ENCODE peak calls at places on chromosomes 5 and 9, in nine cellular contexts. One of them, this sample, is unnamed.

GRCh38 chr5:143882520-143882919 is 70.6 kb downstream of the HMHB1 start:
- DNase-seq in A549: no peak
- DNase-seq in right lobe of liver: no peak
- DNase-seq in foreskin keratinocyte: no peak
- DNase-seq in ovary: no peak
- DNase-seq in CD8-positive, alpha-beta T cell: no peak
- DNase-seq in HCT116: no peak
- DNase-seq in small intestine: no peak
- DNase-seq in fibroblast of lung: peak; percentile 75
- DNase-seq in this sample: no peak

GRCh38 chr9:114096041-114096511 is 3.0 kb downstream of the KIF12 start:
- DNase-seq in A549: no peak
- DNase-seq in right lobe of liver: no peak
- DNase-seq in foreskin keratinocyte: no peak
- DNase-seq in ovary: no peak
- DNase-seq in CD8-positive, alpha-beta T cell: no peak
- DNase-seq in HCT116: no peak
- DNase-seq in small intestine: no peak
- DNase-seq in fibroblast of lung: no peak
- DNase-seq in this sample: no peak

GRCh38 chr5:179678238-179679013 is 2.4 kb downstream of the CBY3 start:
- DNase-seq in A549: peak; percentile 96
- DNase-seq in right lobe of liver: peak; percentile 96
- DNase-seq in foreskin keratinocyte: peak; percentile 66
- DNase-seq in ovary: peak; percentile 95
- DNase-seq in CD8-positive, alpha-beta T cell: peak; percentile 92
- DNase-seq in HCT116: peak; percentile 88
- DNase-seq in small intestine: peak; percentile 97
- DNase-seq in fibroblast of lung: peak; percentile 94
- DNase-seq in this sample: peak; percentile 87

GRCh38 chr5:83564069-83564749 is 92.7 kb downstream of the VCAN start:
- DNase-seq in A549: peak; percentile 44
- DNase-seq in right lobe of liver: no peak
- DNase-seq in foreskin keratinocyte: no peak
- DNase-seq in ovary: no peak
- DNase-seq in CD8-positive, alpha-beta T cell: no peak
- DNase-seq in HCT116: peak; percentile 35
- DNase-seq in small intestine: peak; percentile 36
- DNase-seq in fibroblast of lung: peak; percentile 78
- DNase-seq in this sample: no peak

GRCh38 chr5:178069909-178070308 is 43.4 kb upstream of the N4BP3 start:
- DNase-seq in A549: peak; percentile 52
- DNase-seq in right lobe of liver: no peak
- DNase-seq in foreskin keratinocyte: no peak
- DNase-seq in ovary: no peak
- DNase-seq in CD8-positive, alpha-beta T cell: peak; percentile 32
- DNase-seq in HCT116: peak; percentile 35
- DNase-seq in small intestine: peak; percentile 22
- DNase-seq in fibroblast of lung: peak; percentile 27
- DNase-seq in this sample: no peak

GRCh38 chr9:93636172-93636661 is 59.8 kb downstream of the PHF2 start:
- DNase-seq in A549: no peak
- DNase-seq in right lobe of liver: no peak
- DNase-seq in foreskin keratinocyte: no peak
- DNase-seq in ovary: no peak
- DNase-seq in CD8-positive, alpha-beta T cell: no peak
- DNase-seq in HCT116: no peak
- DNase-seq in small intestine: no peak
- DNase-seq in fibroblast of lung: no peak
- DNase-seq in this sample: no peak

GRCh38 chr5:42898760-42899159 is 87.1 kb upstream of the SELENOP start:
- DNase-seq in A549: no peak
- DNase-seq in right lobe of liver: no peak
- DNase-seq in foreskin keratinocyte: no peak
- DNase-seq in ovary: no peak
- DNase-seq in CD8-positive, alpha-beta T cell: no peak
- DNase-seq in HCT116: no peak
- DNase-seq in small intestine: no peak
- DNase-seq in fibroblast of lung: no peak
- DNase-seq in this sample: no peak

GRCh38 chr9:115590016-115590415 is 472.1 kb upstream of the TNC start:
- DNase-seq in A549: peak; percentile 77
- DNase-seq in right lobe of liver: no peak
- DNase-seq in foreskin keratinocyte: peak; percentile 56
- DNase-seq in ovary: no peak
- DNase-seq in CD8-positive, alpha-beta T cell: no peak
- DNase-seq in HCT116: no peak
- DNase-seq in small intestine: peak; percentile 1
- DNase-seq in fibroblast of lung: peak; percentile 96
- DNase-seq in this sample: no peak

GRCh38 chr5:94691947-94692346 is 73.5 kb downstream of the SLF1 start:
- DNase-seq in A549: peak; percentile 32
- DNase-seq in right lobe of liver: no peak
- DNase-seq in foreskin keratinocyte: no peak
- DNase-seq in ovary: no peak
- DNase-seq in CD8-positive, alpha-beta T cell: no peak
- DNase-seq in HCT116: no peak
- DNase-seq in small intestine: no peak
- DNase-seq in fibroblast of lung: peak; percentile 74
- DNase-seq in this sample: no peak

GRCh38 chr9:132114102-132114707 is 34.5 kb upstream of the MED27 start:
- DNase-seq in A549: peak; percentile 53
- DNase-seq in right lobe of liver: peak; percentile 57
- DNase-seq in foreskin keratinocyte: peak; percentile 14
- DNase-seq in ovary: peak; percentile 61
- DNase-seq in CD8-positive, alpha-beta T cell: peak; percentile 45
- DNase-seq in HCT116: no peak
- DNase-seq in small intestine: peak; percentile 47
- DNase-seq in fibroblast of lung: peak; percentile 59
- DNase-seq in this sample: peak; percentile 19

DNA sequence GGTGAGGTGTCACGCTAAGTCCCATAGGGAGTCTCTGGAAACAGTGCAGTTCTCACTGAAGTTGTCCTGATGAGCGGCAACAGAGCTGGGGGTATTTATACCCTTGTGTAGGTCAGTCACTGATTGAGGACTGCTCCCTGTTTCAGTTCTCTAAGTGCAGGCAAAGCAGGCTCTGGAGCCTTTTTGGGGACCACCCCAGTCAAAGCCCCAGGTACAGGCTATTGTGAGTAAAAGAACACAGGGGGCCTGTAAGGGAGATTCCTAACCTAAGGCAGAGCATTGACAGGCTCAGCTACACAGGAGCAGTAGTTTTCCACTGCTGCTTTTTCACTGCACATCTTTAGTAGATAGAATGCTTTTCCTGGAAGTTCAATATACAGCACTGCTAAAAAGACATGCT is 221.3 kb downstream of the ESM1 start:
- DNase-seq in A549: no peak
- DNase-seq in right lobe of liver: no peak
- DNase-seq in foreskin keratinocyte: no peak
- DNase-seq in ovary: no peak
- DNase-seq in CD8-positive, alpha-beta T cell: no peak
- DNase-seq in HCT116: no peak
- DNase-seq in small intestine: no peak
- DNase-seq in fibroblast of lung: no peak
- DNase-seq in this sample: no peak
- H3K27ac ChIP-seq in A549: no peak overlapping the region
- H3K27ac ChIP-seq in right lobe of liver: no peak overlapping the region
- H3K27ac ChIP-seq in foreskin keratinocyte: no peak overlapping the region
- H3K27ac ChIP-seq in ovary: no peak overlapping the region
- H3K27ac ChIP-seq in CD8-positive, alpha-beta T cell: no peak overlapping the region
- H3K27ac ChIP-seq in HCT116: no peak overlapping the region
- H3K27ac ChIP-seq in small intestine: no peak overlapping the region
- H3K27ac ChIP-seq in fibroblast of lung: no peak overlapping the region
- H3K27ac ChIP-seq in this sample: no peak overlapping the region

GRCh38 chr5:140182803-140183367 is 7.9 kb downstream of the CYSTM1 start:
- DNase-seq in A549: no peak
- DNase-seq in right lobe of liver: no peak
- DNase-seq in foreskin keratinocyte: no peak
- DNase-seq in ovary: peak; percentile 52
- DNase-seq in CD8-positive, alpha-beta T cell: no peak
- DNase-seq in HCT116: no peak
- DNase-seq in small intestine: peak; percentile 35
- DNase-seq in fibroblast of lung: peak; percentile 71
- DNase-seq in this sample: no peak
- H3K27ac ChIP-seq in A549: peak overlapping the region; percentile 40
- H3K27ac ChIP-seq in right lobe of liver: no peak overlapping the region
- H3K27ac ChIP-seq in foreskin keratinocyte: no peak overlapping the region
- H3K27ac ChIP-seq in ovary: no peak overlapping the region
- H3K27ac ChIP-seq in CD8-positive, alpha-beta T cell: no peak overlapping the region
- H3K27ac ChIP-seq in HCT116: no peak overlapping the region
- H3K27ac ChIP-seq in small intestine: no peak overlapping the region
- H3K27ac ChIP-seq in fibroblast of lung: peak overlapping the region; percentile 30
- H3K27ac ChIP-seq in this sample: peak overlapping the region; percentile 18

GRCh38 chr9:86767373-86767772 is 179.9 kb downstream of the GAS1 start:
- DNase-seq in A549: no peak
- DNase-seq in right lobe of liver: no peak
- DNase-seq in foreskin keratinocyte: no peak
- DNase-seq in ovary: no peak
- DNase-seq in CD8-positive, alpha-beta T cell: no peak
- DNase-seq in HCT116: no peak
- DNase-seq in small intestine: no peak
- DNase-seq in fibroblast of lung: no peak
- DNase-seq in this sample: no peak
- H3K27ac ChIP-seq in A549: no peak overlapping the region
- H3K27ac ChIP-seq in right lobe of liver: no peak overlapping the region
- H3K27ac ChIP-seq in foreskin keratinocyte: peak overlapping the region; percentile 11
- H3K27ac ChIP-seq in ovary: no peak overlapping the region
- H3K27ac ChIP-seq in CD8-positive, alpha-beta T cell: no peak overlapping the region
- H3K27ac ChIP-seq in HCT116: no peak overlapping the region
- H3K27ac ChIP-seq in small intestine: no peak overlapping the region
- H3K27ac ChIP-seq in fibroblast of lung: no peak overlapping the region
- H3K27ac ChIP-seq in this sample: no peak overlapping the region

DNA sequence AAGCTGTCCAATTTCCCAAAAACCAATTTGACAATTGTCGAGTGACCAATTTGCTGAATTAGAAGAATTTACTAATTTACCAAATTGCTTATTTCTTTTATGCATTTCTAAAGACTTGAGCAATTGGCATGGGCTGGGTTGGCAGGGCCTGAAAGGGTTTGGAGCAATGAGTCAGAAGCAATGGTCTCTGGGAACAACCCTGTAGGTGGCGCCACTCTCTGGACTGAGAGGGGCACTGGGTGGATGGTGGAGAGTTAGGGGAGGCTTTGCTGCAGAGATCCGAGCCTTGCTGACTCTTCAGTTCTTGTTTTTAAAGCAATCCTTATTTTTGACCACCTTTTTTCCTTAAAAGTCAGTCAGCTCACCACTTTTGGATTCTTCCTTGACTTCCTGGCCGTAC is 71.5 kb upstream of the RPS23 start:
- DNase-seq in A549: peak; percentile 16
- DNase-seq in right lobe of liver: no peak
- DNase-seq in foreskin keratinocyte: no peak
- DNase-seq in ovary: no peak
- DNase-seq in CD8-positive, alpha-beta T cell: peak; percentile 20
- DNase-seq in HCT116: no peak
- DNase-seq in small intestine: no peak
- DNase-seq in fibroblast of lung: no peak
- DNase-seq in this sample: no peak
- H3K27ac ChIP-seq in A549: no peak overlapping the region
- H3K27ac ChIP-seq in right lobe of liver: no peak overlapping the region
- H3K27ac ChIP-seq in foreskin keratinocyte: no peak overlapping the region
- H3K27ac ChIP-seq in ovary: no peak overlapping the region
- H3K27ac ChIP-seq in CD8-positive, alpha-beta T cell: no peak overlapping the region
- H3K27ac ChIP-seq in HCT116: no peak overlapping the region
- H3K27ac ChIP-seq in small intestine: no peak overlapping the region
- H3K27ac ChIP-seq in fibroblast of lung: no peak overlapping the region
- H3K27ac ChIP-seq in this sample: no peak overlapping the region

GRCh38 chr5:136011427-136012001 is 17.3 kb upstream of the TGFBI start:
- DNase-seq in A549: peak; percentile 84
- DNase-seq in right lobe of liver: no peak
- DNase-seq in foreskin keratinocyte: no peak
- DNase-seq in ovary: no peak
- DNase-seq in CD8-positive, alpha-beta T cell: no peak
- DNase-seq in HCT116: peak; percentile 16
- DNase-seq in small intestine: peak; percentile 48
- DNase-seq in fibroblast of lung: peak; percentile 73
- DNase-seq in this sample: no peak
- H3K27ac ChIP-seq in A549: peak overlapping the region; percentile 96
- H3K27ac ChIP-seq in right lobe of liver: no peak overlapping the region
- H3K27ac ChIP-seq in foreskin keratinocyte: peak overlapping the region; percentile 17
- H3K27ac ChIP-seq in ovary: no peak overlapping the region
- H3K27ac ChIP-seq in CD8-positive, alpha-beta T cell: no peak overlapping the region
- H3K27ac ChIP-seq in HCT116: no peak overlapping the region
- H3K27ac ChIP-seq in small intestine: no peak overlapping the region
- H3K27ac ChIP-seq in fibroblast of lung: no peak overlapping the region
- H3K27ac ChIP-seq in this sample: no peak overlapping the region

DNA sequence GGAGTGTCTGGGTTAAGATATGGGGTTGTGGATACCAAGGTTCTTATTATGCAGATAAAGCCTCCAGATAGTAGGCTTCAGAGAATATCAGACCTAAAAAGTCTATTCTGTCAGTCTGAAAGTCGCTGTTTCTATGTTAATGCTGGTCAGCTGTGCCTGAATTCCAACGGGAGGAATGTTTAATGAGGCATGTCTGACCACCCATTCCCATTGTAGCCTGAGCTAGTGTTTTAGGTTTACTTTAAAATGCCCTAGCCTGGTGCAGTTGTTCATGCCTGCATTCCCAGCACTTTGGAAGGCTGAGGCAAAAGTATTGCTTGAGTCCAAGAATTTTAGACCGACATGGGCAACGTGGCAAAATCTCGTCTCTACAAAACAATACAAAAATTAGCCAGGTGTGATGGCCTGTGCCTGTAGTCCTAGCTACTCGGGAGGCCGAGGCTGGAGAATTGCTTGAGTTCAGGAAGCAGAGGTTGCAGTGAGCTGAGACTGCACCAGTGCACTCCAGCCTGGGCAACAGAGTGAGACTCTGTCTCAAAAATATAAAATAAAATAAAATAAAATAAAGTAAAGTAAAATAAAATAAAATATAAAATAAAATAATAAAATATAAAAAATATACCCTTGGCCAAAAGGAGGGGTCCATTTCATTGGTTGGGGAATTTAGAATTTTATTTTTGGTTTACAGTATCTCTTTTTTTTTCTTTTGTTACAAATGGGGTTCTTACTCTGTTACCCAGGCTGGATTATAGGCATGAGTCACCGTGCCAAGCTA is 7.8 kb upstream of the SOX30 start:
- DNase-seq in A549: no peak
- DNase-seq in right lobe of liver: no peak
- DNase-seq in foreskin keratinocyte: no peak
- DNase-seq in ovary: no peak
- DNase-seq in CD8-positive, alpha-beta T cell: no peak
- DNase-seq in HCT116: no peak
- DNase-seq in small intestine: no peak
- DNase-seq in fibroblast of lung: no peak
- DNase-seq in this sample: no peak
- H3K27ac ChIP-seq in A549: no peak overlapping the region
- H3K27ac ChIP-seq in right lobe of liver: no peak overlapping the region
- H3K27ac ChIP-seq in foreskin keratinocyte: no peak overlapping the region
- H3K27ac ChIP-seq in ovary: no peak overlapping the region
- H3K27ac ChIP-seq in CD8-positive, alpha-beta T cell: no peak overlapping the region
- H3K27ac ChIP-seq in HCT116: no peak overlapping the region
- H3K27ac ChIP-seq in small intestine: no peak overlapping the region
- H3K27ac ChIP-seq in fibroblast of lung: no peak overlapping the region
- H3K27ac ChIP-seq in this sample: no peak overlapping the region

GRCh38 chr9:130288393-130288792 is 22.8 kb downstream of the HMCN2 start:
- DNase-seq in A549: no peak
- DNase-seq in right lobe of liver: no peak
- DNase-seq in foreskin keratinocyte: no peak
- DNase-seq in ovary: no peak
- DNase-seq in CD8-positive, alpha-beta T cell: no peak
- DNase-seq in HCT116: no peak
- DNase-seq in small intestine: no peak
- DNase-seq in fibroblast of lung: no peak
- DNase-seq in this sample: no peak
- H3K27ac ChIP-seq in A549: no peak overlapping the region
- H3K27ac ChIP-seq in right lobe of liver: no peak overlapping the region
- H3K27ac ChIP-seq in foreskin keratinocyte: no peak overlapping the region
- H3K27ac ChIP-seq in ovary: no peak overlapping the region
- H3K27ac ChIP-seq in CD8-positive, alpha-beta T cell: no peak overlapping the region
- H3K27ac ChIP-seq in HCT116: no peak overlapping the region
- H3K27ac ChIP-seq in small intestine: no peak overlapping the region
- H3K27ac ChIP-seq in fibroblast of lung: no peak overlapping the region
- H3K27ac ChIP-seq in this sample: no peak overlapping the region

GRCh38 chr5:136065588-136065987 is 36.8 kb downstream of the TGFBI start:
- DNase-seq in A549: no peak
- DNase-seq in right lobe of liver: no peak
- DNase-seq in foreskin keratinocyte: no peak
- DNase-seq in ovary: no peak
- DNase-seq in CD8-positive, alpha-beta T cell: no peak
- DNase-seq in HCT116: no peak
- DNase-seq in small intestine: no peak
- DNase-seq in fibroblast of lung: no peak
- DNase-seq in this sample: no peak
- H3K27ac ChIP-seq in A549: peak overlapping the region; percentile 86
- H3K27ac ChIP-seq in right lobe of liver: no peak overlapping the region
- H3K27ac ChIP-seq in foreskin keratinocyte: no peak overlapping the region
- H3K27ac ChIP-seq in ovary: peak overlapping the region; percentile 29
- H3K27ac ChIP-seq in CD8-positive, alpha-beta T cell: no peak overlapping the region
- H3K27ac ChIP-seq in HCT116: no peak overlapping the region
- H3K27ac ChIP-seq in small intestine: no peak overlapping the region
- H3K27ac ChIP-seq in fibroblast of lung: no peak overlapping the region
- H3K27ac ChIP-seq in this sample: no peak overlapping the region